ENCODE peak calls at places on chromosomes 2 and 18, in six cellular contexts. One of them, this sample, is unnamed.
A peak's percentile ranks its signal among the peaks of the same experiment; 100 is the strongest.

GRCh38 chr2:101200714-101201113 is 49.5 kb upstream of the TBC1D8 start:
- DNase-seq in foreskin fibroblast: peak; percentile 64
- DNase-seq in KBM-7: no peak
- DNase-seq in HTR-8/SVneo: no peak
- DNase-seq in endothelial cell: no peak
- DNase-seq in activated T-helper 1 cell treated with Interleukin-2 at 50 U/mL for 16 hours: no peak
- DNase-seq in this sample: no peak

GRCh38 chr2:205686231-205687017 is 4.1 kb downstream of the NRP2 start:
- DNase-seq in foreskin fibroblast: no peak
- DNase-seq in KBM-7: peak; percentile 16
- DNase-seq in endothelial cell: peak; percentile 56
- DNase-seq in HTR-8/SVneo: no peak
- DNase-seq in activated T-helper 1 cell treated with Interleukin-2 at 50 U/mL for 16 hours: no peak
- DNase-seq in this sample: no peak

GRCh38 chr18:76823574-76823973 is 1.2 kb downstream of the ZNF236 start:
- DNase-seq in endothelial cell: peak; percentile 68
- DNase-seq in KBM-7: peak; percentile 63
- DNase-seq in foreskin fibroblast: no peak
- DNase-seq in HTR-8/SVneo: no peak
- DNase-seq in activated T-helper 1 cell treated with Interleukin-2 at 50 U/mL for 16 hours: no peak
- DNase-seq in this sample: no peak

GRCh38 chr2:68726608-68727367 is 7.8 kb upstream of the ARHGAP25 start:
- DNase-seq in HTR-8/SVneo: no peak
- DNase-seq in activated T-helper 1 cell treated with Interleukin-2 at 50 U/mL for 16 hours: peak; percentile 59
- DNase-seq in foreskin fibroblast: no peak
- DNase-seq in endothelial cell: no peak
- DNase-seq in KBM-7: peak; percentile 95
- DNase-seq in this sample: no peak

GRCh38 chr2:56018202-56018601 is 94.6 kb upstream of the EFEMP1 start:
- DNase-seq in foreskin fibroblast: no peak
- DNase-seq in activated T-helper 1 cell treated with Interleukin-2 at 50 U/mL for 16 hours: no peak
- DNase-seq in endothelial cell: peak; percentile 12
- DNase-seq in HTR-8/SVneo: no peak
- DNase-seq in KBM-7: no peak
- DNase-seq in this sample: no peak

GRCh38 chr2:107338059-107338458 is 452.1 kb upstream of the ST6GAL2 start:
- DNase-seq in KBM-7: no peak
- DNase-seq in endothelial cell: no peak
- DNase-seq in HTR-8/SVneo: no peak
- DNase-seq in activated T-helper 1 cell treated with Interleukin-2 at 50 U/mL for 16 hours: no peak
- DNase-seq in foreskin fibroblast: no peak
- DNase-seq in this sample: no peak

GRCh38 chr2:211955648-211956047 is 583.0 kb downstream of the ERBB4 start:
- DNase-seq in KBM-7: no peak
- DNase-seq in activated T-helper 1 cell treated with Interleukin-2 at 50 U/mL for 16 hours: no peak
- DNase-seq in endothelial cell: no peak
- DNase-seq in HTR-8/SVneo: no peak
- DNase-seq in foreskin fibroblast: no peak
- DNase-seq in this sample: no peak

GRCh38 chr18:56235061-56235772 is 403.2 kb downstream of the TXNL1 start:
- DNase-seq in endothelial cell: no peak
- DNase-seq in HTR-8/SVneo: no peak
- DNase-seq in foreskin fibroblast: no peak
- DNase-seq in KBM-7: peak; percentile 69
- DNase-seq in activated T-helper 1 cell treated with Interleukin-2 at 50 U/mL for 16 hours: no peak
- DNase-seq in this sample: no peak

GRCh38 chr2:70425682-70426301 is 123.9 kb upstream of the FAM136A start:
- DNase-seq in KBM-7: no peak
- DNase-seq in foreskin fibroblast: no peak
- DNase-seq in activated T-helper 1 cell treated with Interleukin-2 at 50 U/mL for 16 hours: no peak
- DNase-seq in endothelial cell: no peak
- DNase-seq in HTR-8/SVneo: no peak
- DNase-seq in this sample: no peak

GRCh38 chr2:210112871-210113270 is 58.3 kb downstream of the KANSL1L start:
- DNase-seq in activated T-helper 1 cell treated with Interleukin-2 at 50 U/mL for 16 hours: no peak
- DNase-seq in HTR-8/SVneo: no peak
- DNase-seq in endothelial cell: no peak
- DNase-seq in foreskin fibroblast: no peak
- DNase-seq in KBM-7: no peak
- DNase-seq in this sample: no peak

GRCh38 chr18:48543228-48543627 is 4.4 kb downstream of the CTIF start:
- DNase-seq in KBM-7: no peak
- DNase-seq in HTR-8/SVneo: no peak
- DNase-seq in activated T-helper 1 cell treated with Interleukin-2 at 50 U/mL for 16 hours: no peak
- DNase-seq in foreskin fibroblast: no peak
- DNase-seq in endothelial cell: no peak
- DNase-seq in this sample: no peak

GRCh38 chr2:10982931-10983701 is 71.4 kb downstream of the KCNF1 start:
- DNase-seq in activated T-helper 1 cell treated with Interleukin-2 at 50 U/mL for 16 hours: no peak
- DNase-seq in HTR-8/SVneo: no peak
- DNase-seq in KBM-7: no peak
- DNase-seq in endothelial cell: no peak
- DNase-seq in foreskin fibroblast: no peak
- DNase-seq in this sample: no peak

GRCh38 chr2:32627441-32627900 is 379 bp upstream of the TTC27 start:
- DNase-seq in activated T-helper 1 cell treated with Interleukin-2 at 50 U/mL for 16 hours: no peak
- DNase-seq in foreskin fibroblast: peak; percentile 61
- DNase-seq in endothelial cell: peak; percentile 47
- DNase-seq in HTR-8/SVneo: no peak
- DNase-seq in KBM-7: no peak
- DNase-seq in this sample: peak; percentile 24

GRCh38 chr2:234293973-234294372 is 202.9 kb downstream of the ARL4C start:
- DNase-seq in activated T-helper 1 cell treated with Interleukin-2 at 50 U/mL for 16 hours: no peak
- DNase-seq in foreskin fibroblast: no peak
- DNase-seq in KBM-7: no peak
- DNase-seq in HTR-8/SVneo: no peak
- DNase-seq in endothelial cell: no peak
- DNase-seq in this sample: no peak

GRCh38 chr2:135914485-135914884 is 38.2 kb upstream of the MCM6 start:
- DNase-seq in KBM-7: no peak
- DNase-seq in endothelial cell: no peak
- DNase-seq in activated T-helper 1 cell treated with Interleukin-2 at 50 U/mL for 16 hours: no peak
- DNase-seq in HTR-8/SVneo: no peak
- DNase-seq in foreskin fibroblast: no peak
- DNase-seq in this sample: no peak

GRCh38 chr2:128314348-128315121 is 4.1 kb downstream of the HS6ST1 start:
- DNase-seq in foreskin fibroblast: no peak
- DNase-seq in activated T-helper 1 cell treated with Interleukin-2 at 50 U/mL for 16 hours: no peak
- DNase-seq in HTR-8/SVneo: no peak
- DNase-seq in endothelial cell: no peak
- DNase-seq in KBM-7: no peak
- DNase-seq in this sample: no peak

GRCh38 chr2:80987466-80987865 is 682.9 kb upstream of the LRRTM1 start:
- DNase-seq in HTR-8/SVneo: no peak
- DNase-seq in activated T-helper 1 cell treated with Interleukin-2 at 50 U/mL for 16 hours: no peak
- DNase-seq in endothelial cell: no peak
- DNase-seq in foreskin fibroblast: no peak
- DNase-seq in KBM-7: no peak
- DNase-seq in this sample: no peak

GRCh38 chr2:118750959-118751565 is 96.4 kb downstream of the EN1 start:
- DNase-seq in endothelial cell: no peak
- DNase-seq in HTR-8/SVneo: no peak
- DNase-seq in KBM-7: no peak
- DNase-seq in activated T-helper 1 cell treated with Interleukin-2 at 50 U/mL for 16 hours: no peak
- DNase-seq in foreskin fibroblast: no peak
- DNase-seq in this sample: no peak

GRCh38 chr2:191818725-191819333 is 28.1 kb downstream of the CAVIN2 start:
- DNase-seq in endothelial cell: no peak
- DNase-seq in HTR-8/SVneo: no peak
- DNase-seq in foreskin fibroblast: no peak
- DNase-seq in activated T-helper 1 cell treated with Interleukin-2 at 50 U/mL for 16 hours: no peak
- DNase-seq in KBM-7: peak; percentile 31
- DNase-seq in this sample: no peak

GRCh38 chr2:201070966-201071304 is 536 bp downstream of the HYCC2 start:
- DNase-seq in foreskin fibroblast: no peak
- DNase-seq in activated T-helper 1 cell treated with Interleukin-2 at 50 U/mL for 16 hours: no peak
- DNase-seq in endothelial cell: no peak
- DNase-seq in HTR-8/SVneo: no peak
- DNase-seq in KBM-7: no peak
- DNase-seq in this sample: no peak

GRCh38 chr2:227772197-227772661 is 26.5 kb downstream of the SCYGR8 start:
- DNase-seq in KBM-7: no peak
- DNase-seq in foreskin fibroblast: no peak
- DNase-seq in endothelial cell: no peak
- DNase-seq in HTR-8/SVneo: no peak
- DNase-seq in activated T-helper 1 cell treated with Interleukin-2 at 50 U/mL for 16 hours: no peak
- DNase-seq in this sample: no peak

GRCh38 chr2:205772983-205773382 is 90.7 kb downstream of the NRP2 start:
- DNase-seq in foreskin fibroblast: no peak
- DNase-seq in endothelial cell: no peak
- DNase-seq in HTR-8/SVneo: no peak
- DNase-seq in KBM-7: no peak
- DNase-seq in activated T-helper 1 cell treated with Interleukin-2 at 50 U/mL for 16 hours: no peak
- DNase-seq in this sample: no peak

GRCh38 chr2:132975490-132976105 is 305.6 kb upstream of the LYPD1 start:
- DNase-seq in endothelial cell: no peak
- DNase-seq in foreskin fibroblast: no peak
- DNase-seq in activated T-helper 1 cell treated with Interleukin-2 at 50 U/mL for 16 hours: no peak
- DNase-seq in KBM-7: no peak
- DNase-seq in HTR-8/SVneo: no peak
- DNase-seq in this sample: no peak

GRCh38 chr18:50053142-50053541 is 141.8 kb downstream of the MYO5B start:
- DNase-seq in activated T-helper 1 cell treated with Interleukin-2 at 50 U/mL for 16 hours: no peak
- DNase-seq in HTR-8/SVneo: no peak
- DNase-seq in KBM-7: no peak
- DNase-seq in foreskin fibroblast: no peak
- DNase-seq in endothelial cell: no peak
- DNase-seq in this sample: no peak

GRCh38 chr2:165610591-165611029 is 141.1 kb downstream of the CSRNP3 start:
- DNase-seq in HTR-8/SVneo: peak; percentile 6
- DNase-seq in activated T-helper 1 cell treated with Interleukin-2 at 50 U/mL for 16 hours: no peak
- DNase-seq in KBM-7: peak; percentile 16
- DNase-seq in endothelial cell: peak; percentile 39
- DNase-seq in foreskin fibroblast: no peak
- DNase-seq in this sample: no peak

GRCh38 chr2:198186257-198186656 is 381.9 kb downstream of the PLCL1 start:
- DNase-seq in KBM-7: no peak
- DNase-seq in activated T-helper 1 cell treated with Interleukin-2 at 50 U/mL for 16 hours: no peak
- DNase-seq in foreskin fibroblast: no peak
- DNase-seq in HTR-8/SVneo: no peak
- DNase-seq in endothelial cell: no peak
- DNase-seq in this sample: no peak

GRCh38 chr2:227785293-227785692 is 28.3 kb upstream of the CCL20 start:
- DNase-seq in activated T-helper 1 cell treated with Interleukin-2 at 50 U/mL for 16 hours: no peak
- DNase-seq in HTR-8/SVneo: no peak
- DNase-seq in foreskin fibroblast: no peak
- DNase-seq in endothelial cell: no peak
- DNase-seq in KBM-7: no peak
- DNase-seq in this sample: no peak

GRCh38 chr2:215530191-215530968 is 94.5 kb upstream of the FN1 start:
- DNase-seq in KBM-7: no peak
- DNase-seq in HTR-8/SVneo: peak; percentile 7
- DNase-seq in activated T-helper 1 cell treated with Interleukin-2 at 50 U/mL for 16 hours: no peak
- DNase-seq in endothelial cell: no peak
- DNase-seq in foreskin fibroblast: peak; percentile 57
- DNase-seq in this sample: no peak

GRCh38 chr2:112915300-112916144 is 4.6 kb downstream of the IL37 start:
- DNase-seq in endothelial cell: no peak
- DNase-seq in activated T-helper 1 cell treated with Interleukin-2 at 50 U/mL for 16 hours: no peak
- DNase-seq in foreskin fibroblast: no peak
- DNase-seq in HTR-8/SVneo: no peak
- DNase-seq in KBM-7: no peak
- DNase-seq in this sample: no peak

GRCh38 chr2:211568439-211568838 is 970.2 kb downstream of the ERBB4 start:
- DNase-seq in endothelial cell: no peak
- DNase-seq in HTR-8/SVneo: no peak
- DNase-seq in KBM-7: no peak
- DNase-seq in foreskin fibroblast: no peak
- DNase-seq in activated T-helper 1 cell treated with Interleukin-2 at 50 U/mL for 16 hours: no peak
- DNase-seq in this sample: no peak

This sample was measured in HFF-Myc.